ENCODE peak calls at places on chromosomes 12 and 14, in seven cellular contexts. One of them, this sample, is unnamed.

GRCh38 chr12:58765076-58765475 is 155.2 kb downstream of the LRIG3 start:
- DNase-seq in left ventricle myocardium inferior: no peak
- DNase-seq in HCT116: no peak
- DNase-seq in CD8-positive, alpha-beta memory T cell: no peak
- DNase-seq in body of pancreas: no peak
- DNase-seq in psoas muscle: no peak
- DNase-seq in Karpas-422: no peak
- DNase-seq in this sample: no peak

GRCh38 chr14:73237786-73238261 is 518 bp downstream of the PAPLN start:
- DNase-seq in psoas muscle: no peak
- DNase-seq in Karpas-422: no peak
- DNase-seq in left ventricle myocardium inferior: no peak
- DNase-seq in HCT116: no peak
- DNase-seq in body of pancreas: no peak
- DNase-seq in CD8-positive, alpha-beta memory T cell: no peak
- DNase-seq in this sample: no peak

GRCh38 chr14:23398348-23398747 is 9.7 kb downstream of the MYH6 start:
- DNase-seq in CD8-positive, alpha-beta memory T cell: no peak
- DNase-seq in left ventricle myocardium inferior: no peak
- DNase-seq in psoas muscle: no peak
- DNase-seq in HCT116: no peak
- DNase-seq in Karpas-422: no peak
- DNase-seq in body of pancreas: no peak
- DNase-seq in this sample: no peak

GRCh38 chr12:85681333-85681732 is 154.9 kb downstream of the RASSF9 start:
- DNase-seq in psoas muscle: no peak
- DNase-seq in Karpas-422: no peak
- DNase-seq in left ventricle myocardium inferior: no peak
- DNase-seq in HCT116: no peak
- DNase-seq in CD8-positive, alpha-beta memory T cell: no peak
- DNase-seq in body of pancreas: no peak
- DNase-seq in this sample: no peak

GRCh38 chr14:53047302-53047701 is 96.5 kb upstream of the FERMT2 start:
- DNase-seq in body of pancreas: no peak
- DNase-seq in CD8-positive, alpha-beta memory T cell: no peak
- DNase-seq in Karpas-422: no peak
- DNase-seq in left ventricle myocardium inferior: no peak
- DNase-seq in psoas muscle: no peak
- DNase-seq in HCT116: no peak
- DNase-seq in this sample: no peak

GRCh38 chr14:105413542-105413886 is 6.1 kb upstream of the MTA1 start:
- DNase-seq in Karpas-422: no peak
- DNase-seq in body of pancreas: no peak
- DNase-seq in HCT116: no peak
- DNase-seq in left ventricle myocardium inferior: no peak
- DNase-seq in psoas muscle: peak
- DNase-seq in CD8-positive, alpha-beta memory T cell: no peak
- DNase-seq in this sample: no peak

GRCh38 chr12:34394211-34395055 is 372.1 kb downstream of the ALG10 start:
- DNase-seq in psoas muscle: peak
- DNase-seq in body of pancreas: peak
- DNase-seq in CD8-positive, alpha-beta memory T cell: peak
- DNase-seq in left ventricle myocardium inferior: peak
- DNase-seq in HCT116: no peak
- DNase-seq in Karpas-422: no peak
- DNase-seq in this sample: no peak

GRCh38 chr12:25997401-25997973 is 39.0 kb downstream of the RASSF8 start:
- DNase-seq in CD8-positive, alpha-beta memory T cell: no peak
- DNase-seq in psoas muscle: no peak
- DNase-seq in HCT116: peak
- DNase-seq in Karpas-422: no peak
- DNase-seq in body of pancreas: no peak
- DNase-seq in left ventricle myocardium inferior: no peak
- DNase-seq in this sample: no peak

GRCh38 chr12:7102582-7102981 is 6.4 kb downstream of the C1RL start:
- DNase-seq in Karpas-422: no peak
- DNase-seq in psoas muscle: no peak
- DNase-seq in HCT116: no peak
- DNase-seq in left ventricle myocardium inferior: no peak
- DNase-seq in CD8-positive, alpha-beta memory T cell: no peak
- DNase-seq in body of pancreas: no peak
- DNase-seq in this sample: no peak

GRCh38 chr12:100706029-100706428 is 88.5 kb upstream of the ANO4 start:
- DNase-seq in Karpas-422: no peak
- DNase-seq in left ventricle myocardium inferior: no peak
- DNase-seq in psoas muscle: no peak
- DNase-seq in body of pancreas: no peak
- DNase-seq in CD8-positive, alpha-beta memory T cell: no peak
- DNase-seq in HCT116: peak
- DNase-seq in this sample: peak

GRCh38 chr14:59358105-59358504 is 107.1 kb downstream of the GPR135 start:
- DNase-seq in CD8-positive, alpha-beta memory T cell: no peak
- DNase-seq in HCT116: peak
- DNase-seq in psoas muscle: peak
- DNase-seq in body of pancreas: no peak
- DNase-seq in left ventricle myocardium inferior: peak
- DNase-seq in Karpas-422: peak
- DNase-seq in this sample: peak

GRCh38 chr12:123807670-123808069 is 45.6 kb downstream of the DNAH10 start:
- DNase-seq in psoas muscle: no peak
- DNase-seq in left ventricle myocardium inferior: no peak
- DNase-seq in Karpas-422: no peak
- DNase-seq in CD8-positive, alpha-beta memory T cell: no peak
- DNase-seq in HCT116: no peak
- DNase-seq in body of pancreas: no peak
- DNase-seq in this sample: no peak

GRCh38 chr12:103930787-103931536 is 752 bp downstream of the HSP90B1 start:
- DNase-seq in body of pancreas: peak
- DNase-seq in left ventricle myocardium inferior: peak
- DNase-seq in Karpas-422: peak
- DNase-seq in HCT116: no peak
- DNase-seq in psoas muscle: peak
- DNase-seq in CD8-positive, alpha-beta memory T cell: no peak
- DNase-seq in this sample: no peak

GRCh38 chr12:12098689-12099010 is 27.9 kb downstream of the BCL2L14 start:
- DNase-seq in CD8-positive, alpha-beta memory T cell: no peak
- DNase-seq in body of pancreas: no peak
- DNase-seq in psoas muscle: no peak
- DNase-seq in HCT116: no peak
- DNase-seq in left ventricle myocardium inferior: no peak
- DNase-seq in Karpas-422: no peak
- DNase-seq in this sample: no peak

GRCh38 chr14:102055181-102055901 is 31.5 kb downstream of the HSP90AA1 start:
- DNase-seq in CD8-positive, alpha-beta memory T cell: no peak
- DNase-seq in body of pancreas: peak
- DNase-seq in HCT116: no peak
- DNase-seq in Karpas-422: no peak
- DNase-seq in psoas muscle: peak
- DNase-seq in left ventricle myocardium inferior: no peak
- DNase-seq in this sample: no peak

GRCh38 chr12:127192391-127192790 is 1074.6 kb upstream of the TMEM132C start:
- DNase-seq in left ventricle myocardium inferior: no peak
- DNase-seq in Karpas-422: no peak
- DNase-seq in HCT116: no peak
- DNase-seq in body of pancreas: no peak
- DNase-seq in CD8-positive, alpha-beta memory T cell: no peak
- DNase-seq in psoas muscle: no peak
- DNase-seq in this sample: no peak

GRCh38 chr14:76486251-76486743 is 110.4 kb downstream of the ESRRB start:
- DNase-seq in left ventricle myocardium inferior: no peak
- DNase-seq in Karpas-422: no peak
- DNase-seq in CD8-positive, alpha-beta memory T cell: no peak
- DNase-seq in body of pancreas: no peak
- DNase-seq in psoas muscle: peak
- DNase-seq in HCT116: no peak
- DNase-seq in this sample: no peak

GRCh38 chr14:69719501-69719951 is 47.4 kb upstream of the SRSF5 start:
- DNase-seq in HCT116: no peak
- DNase-seq in left ventricle myocardium inferior: peak
- DNase-seq in Karpas-422: no peak
- DNase-seq in body of pancreas: peak
- DNase-seq in CD8-positive, alpha-beta memory T cell: no peak
- DNase-seq in psoas muscle: no peak
- DNase-seq in this sample: no peak

GRCh38 chr12:58314610-58315009 is 373.2 kb downstream of the ATP23 start:
- DNase-seq in body of pancreas: no peak
- DNase-seq in Karpas-422: no peak
- DNase-seq in left ventricle myocardium inferior: no peak
- DNase-seq in HCT116: no peak
- DNase-seq in psoas muscle: no peak
- DNase-seq in CD8-positive, alpha-beta memory T cell: no peak
- DNase-seq in this sample: no peak

GRCh38 chr14:100896369-100897060 is 7.0 kb downstream of the RTL1 start:
- DNase-seq in body of pancreas: no peak
- DNase-seq in Karpas-422: no peak
- DNase-seq in psoas muscle: no peak
- DNase-seq in left ventricle myocardium inferior: no peak
- DNase-seq in HCT116: no peak
- DNase-seq in CD8-positive, alpha-beta memory T cell: no peak
- DNase-seq in this sample: no peak

GRCh38 chr12:4046150-4046845 is 173.1 kb upstream of the PARP11 start:
- DNase-seq in left ventricle myocardium inferior: no peak
- DNase-seq in body of pancreas: no peak
- DNase-seq in CD8-positive, alpha-beta memory T cell: no peak
- DNase-seq in Karpas-422: no peak
- DNase-seq in psoas muscle: no peak
- DNase-seq in HCT116: no peak
- DNase-seq in this sample: no peak

GRCh38 chr14:23881292-23881691 is 72.3 kb upstream of the DHRS4 start:
- DNase-seq in HCT116: no peak
- DNase-seq in psoas muscle: no peak
- DNase-seq in body of pancreas: no peak
- DNase-seq in Karpas-422: no peak
- DNase-seq in CD8-positive, alpha-beta memory T cell: no peak
- DNase-seq in left ventricle myocardium inferior: no peak
- DNase-seq in this sample: no peak

GRCh38 chr14:69991422-69991821 is 112.2 kb downstream of the SMOC1 start:
- DNase-seq in psoas muscle: no peak
- DNase-seq in body of pancreas: no peak
- DNase-seq in Karpas-422: no peak
- DNase-seq in CD8-positive, alpha-beta memory T cell: no peak
- DNase-seq in HCT116: no peak
- DNase-seq in left ventricle myocardium inferior: no peak
- DNase-seq in this sample: no peak

GRCh38 chr12:30448038-30448437 is 247.6 kb downstream of the IPO8 start:
- DNase-seq in CD8-positive, alpha-beta memory T cell: no peak
- DNase-seq in body of pancreas: no peak
- DNase-seq in HCT116: no peak
- DNase-seq in left ventricle myocardium inferior: no peak
- DNase-seq in psoas muscle: no peak
- DNase-seq in Karpas-422: no peak
- DNase-seq in this sample: no peak

GRCh38 chr12:109503611-109504010 is 26.2 kb downstream of the UBE3B start:
- DNase-seq in CD8-positive, alpha-beta memory T cell: no peak
- DNase-seq in HCT116: no peak
- DNase-seq in Karpas-422: no peak
- DNase-seq in body of pancreas: no peak
- DNase-seq in left ventricle myocardium inferior: no peak
- DNase-seq in psoas muscle: no peak
- DNase-seq in this sample: no peak
- H3K27ac ChIP-seq in CD8-positive, alpha-beta memory T cell: no peak
- H3K27ac ChIP-seq in HCT116: no peak
- H3K27ac ChIP-seq in Karpas-422: no peak
- H3K27ac ChIP-seq in body of pancreas: no peak
- H3K27ac ChIP-seq in left ventricle myocardium inferior: no peak
- H3K27ac ChIP-seq in psoas muscle: no peak
- H3K27ac ChIP-seq in this sample: no peak

GRCh38 chr14:39592390-39592789 is 160.2 kb upstream of the FBXO33 start:
- DNase-seq in CD8-positive, alpha-beta memory T cell: no peak
- DNase-seq in psoas muscle: no peak
- DNase-seq in HCT116: no peak
- DNase-seq in left ventricle myocardium inferior: no peak
- DNase-seq in Karpas-422: no peak
- DNase-seq in body of pancreas: no peak
- DNase-seq in this sample: no peak
- H3K27ac ChIP-seq in CD8-positive, alpha-beta memory T cell: no peak
- H3K27ac ChIP-seq in psoas muscle: no peak
- H3K27ac ChIP-seq in HCT116: no peak
- H3K27ac ChIP-seq in left ventricle myocardium inferior: no peak
- H3K27ac ChIP-seq in Karpas-422: no peak
- H3K27ac ChIP-seq in body of pancreas: no peak
- H3K27ac ChIP-seq in this sample: no peak

GRCh38 chr14:94066089-94066676 is 14.8 kb downstream of the DDX24 start:
- DNase-seq in CD8-positive, alpha-beta memory T cell: no peak
- DNase-seq in HCT116: no peak
- DNase-seq in psoas muscle: no peak
- DNase-seq in body of pancreas: peak
- DNase-seq in Karpas-422: no peak
- DNase-seq in left ventricle myocardium inferior: no peak
- DNase-seq in this sample: peak
- H3K27ac ChIP-seq in CD8-positive, alpha-beta memory T cell: no peak
- H3K27ac ChIP-seq in HCT116: no peak
- H3K27ac ChIP-seq in psoas muscle: no peak
- H3K27ac ChIP-seq in body of pancreas: peak
- H3K27ac ChIP-seq in Karpas-422: no peak
- H3K27ac ChIP-seq in left ventricle myocardium inferior: peak
- H3K27ac ChIP-seq in this sample: peak

GRCh38 chr12:53044896-53045571 is 4.8 kb upstream of the TNS2 start:
- DNase-seq in body of pancreas: no peak
- DNase-seq in HCT116: no peak
- DNase-seq in CD8-positive, alpha-beta memory T cell: no peak
- DNase-seq in Karpas-422: no peak
- DNase-seq in psoas muscle: no peak
- DNase-seq in left ventricle myocardium inferior: no peak
- DNase-seq in this sample: no peak

GRCh38 chr12:53046655-53047220 is 3.1 kb upstream of the TNS2 start:
- DNase-seq in Karpas-422: no peak
- DNase-seq in body of pancreas: peak
- DNase-seq in HCT116: no peak
- DNase-seq in psoas muscle: peak
- DNase-seq in CD8-positive, alpha-beta memory T cell: peak
- DNase-seq in left ventricle myocardium inferior: peak
- DNase-seq in this sample: no peak

GRCh38 chr12:53042607-53043454 is 7.0 kb upstream of the TNS2 start:
- DNase-seq in Karpas-422: no peak
- DNase-seq in psoas muscle: no peak
- DNase-seq in HCT116: no peak
- DNase-seq in body of pancreas: no peak
- DNase-seq in left ventricle myocardium inferior: no peak
- DNase-seq in CD8-positive, alpha-beta memory T cell: no peak
- DNase-seq in this sample: no peak

GRCh38 chr12:53045646-53046045 is 4.2 kb upstream of the TNS2 start:
- DNase-seq in left ventricle myocardium inferior: no peak
- DNase-seq in HCT116: no peak
- DNase-seq in CD8-positive, alpha-beta memory T cell: no peak
- DNase-seq in Karpas-422: no peak
- DNase-seq in psoas muscle: no peak
- DNase-seq in body of pancreas: no peak
- DNase-seq in this sample: no peak

DNA sequence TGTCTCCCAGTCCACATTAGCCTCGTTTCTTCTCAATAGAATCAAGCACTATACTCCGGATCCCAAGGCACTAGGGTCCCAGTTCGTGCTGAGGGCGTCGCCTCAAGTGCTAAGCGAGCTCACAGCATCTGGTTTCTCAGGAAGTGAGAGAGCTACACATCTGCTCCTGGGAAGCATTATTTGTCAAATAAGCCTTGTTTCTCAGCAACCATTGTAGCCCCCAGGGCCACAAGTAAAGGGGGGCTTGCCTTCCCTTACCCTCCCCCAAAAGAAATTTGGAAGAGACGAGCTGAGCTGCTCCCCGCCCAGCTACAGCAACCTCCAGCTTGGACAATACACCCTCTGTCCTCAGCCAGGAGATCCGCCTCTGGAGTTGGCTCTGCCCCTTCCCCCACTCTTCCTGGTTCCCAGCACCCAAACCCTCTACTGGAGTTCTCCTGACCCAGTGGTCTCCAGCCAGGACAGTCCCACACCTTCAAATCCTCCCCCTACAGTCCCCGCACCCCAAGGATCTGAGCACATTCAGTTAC is 5.7 kb upstream of the TNS2 start:
- DNase-seq in left ventricle myocardium inferior: peak
- DNase-seq in CD8-positive, alpha-beta memory T cell: no peak
- DNase-seq in body of pancreas: peak
- DNase-seq in psoas muscle: no peak
- DNase-seq in HCT116: no peak
- DNase-seq in Karpas-422: peak
- DNase-seq in this sample: no peak
- H3K27ac ChIP-seq in left ventricle myocardium inferior: peak
- H3K27ac ChIP-seq in CD8-positive, alpha-beta memory T cell: no peak
- H3K27ac ChIP-seq in body of pancreas: peak
- H3K27ac ChIP-seq in psoas muscle: peak
- H3K27ac ChIP-seq in HCT116: peak
- H3K27ac ChIP-seq in Karpas-422: no peak
- H3K27ac ChIP-seq in this sample: no peak